ENCODE peak calls at places on chromosome 14, in eight cellular contexts. One of them, this sample, is unnamed.

GRCh38 chr14:39382463-39382862 is 49.8 kb downstream of the FBXO33 start:
- DNase-seq in CD4-positive, alpha-beta T cell: no peak
- DNase-seq in tibial nerve: no peak
- DNase-seq in A549: no peak
- DNase-seq in left lung: no peak
- DNase-seq in brain microvascular endothelial cell: no peak
- DNase-seq in adrenal gland: no peak
- DNase-seq in CD8-positive, alpha-beta T cell: no peak
- DNase-seq in this sample: no peak

GRCh38 chr14:34270361-34270760 is 191.7 kb downstream of the SPTSSA start:
- DNase-seq in CD4-positive, alpha-beta T cell: no peak
- DNase-seq in tibial nerve: no peak
- DNase-seq in A549: no peak
- DNase-seq in left lung: no peak
- DNase-seq in brain microvascular endothelial cell: no peak
- DNase-seq in adrenal gland: no peak
- DNase-seq in CD8-positive, alpha-beta T cell: no peak
- DNase-seq in this sample: no peak

GRCh38 chr14:95218472-95219193 is 61.3 kb upstream of the DICER1 start:
- DNase-seq in CD4-positive, alpha-beta T cell: no peak
- DNase-seq in tibial nerve: no peak
- DNase-seq in A549: no peak
- DNase-seq in left lung: no peak
- DNase-seq in brain microvascular endothelial cell: no peak
- DNase-seq in adrenal gland: no peak
- DNase-seq in CD8-positive, alpha-beta T cell: no peak
- DNase-seq in this sample: no peak

GRCh38 chr14:54435500-54435981 is 5.6 kb downstream of the CNIH1 start:
- DNase-seq in CD4-positive, alpha-beta T cell: no peak
- DNase-seq in tibial nerve: no peak
- DNase-seq in A549: no peak
- DNase-seq in left lung: no peak
- DNase-seq in brain microvascular endothelial cell: peak; percentile 53
- DNase-seq in adrenal gland: no peak
- DNase-seq in CD8-positive, alpha-beta T cell: no peak
- DNase-seq in this sample: no peak

GRCh38 chr14:93010543-93011541 is 87.9 kb downstream of the CHGA start:
- DNase-seq in CD4-positive, alpha-beta T cell: no peak
- DNase-seq in tibial nerve: no peak
- DNase-seq in A549: no peak
- DNase-seq in left lung: no peak
- DNase-seq in brain microvascular endothelial cell: no peak
- DNase-seq in adrenal gland: peak; percentile 75
- DNase-seq in CD8-positive, alpha-beta T cell: no peak
- DNase-seq in this sample: no peak

GRCh38 chr14:76701436-76701835 is 59.8 kb upstream of the VASH1 start:
- DNase-seq in CD4-positive, alpha-beta T cell: no peak
- DNase-seq in tibial nerve: no peak
- DNase-seq in A549: no peak
- DNase-seq in left lung: no peak
- DNase-seq in brain microvascular endothelial cell: no peak
- DNase-seq in adrenal gland: no peak
- DNase-seq in CD8-positive, alpha-beta T cell: no peak
- DNase-seq in this sample: no peak

GRCh38 chr14:59217011-59217410 is 28.5 kb downstream of the DAAM1 start:
- DNase-seq in CD4-positive, alpha-beta T cell: no peak
- DNase-seq in tibial nerve: no peak
- DNase-seq in A549: no peak
- DNase-seq in left lung: no peak
- DNase-seq in brain microvascular endothelial cell: no peak
- DNase-seq in adrenal gland: no peak
- DNase-seq in CD8-positive, alpha-beta T cell: no peak
- DNase-seq in this sample: no peak

GRCh38 chr14:55129428-55130193 is 559 bp downstream of the LGALS3 start:
- DNase-seq in CD4-positive, alpha-beta T cell: peak; percentile 22
- DNase-seq in tibial nerve: peak; percentile 50
- DNase-seq in A549: peak; percentile 72
- DNase-seq in left lung: peak; percentile 94
- DNase-seq in brain microvascular endothelial cell: peak; percentile 73
- DNase-seq in adrenal gland: peak; percentile 74
- DNase-seq in CD8-positive, alpha-beta T cell: peak; percentile 45
- DNase-seq in this sample: peak; percentile 67

GRCh38 chr14:86057018-86057667 is 527.2 kb downstream of the FLRT2 start:
- DNase-seq in CD4-positive, alpha-beta T cell: peak; percentile 9
- DNase-seq in tibial nerve: peak; percentile 16
- DNase-seq in A549: peak; percentile 27
- DNase-seq in left lung: no peak
- DNase-seq in brain microvascular endothelial cell: no peak
- DNase-seq in adrenal gland: no peak
- DNase-seq in CD8-positive, alpha-beta T cell: peak; percentile 17
- DNase-seq in this sample: no peak

GRCh38 chr14:96739511-96739910 is 57.7 kb upstream of the VRK1 start:
- DNase-seq in CD4-positive, alpha-beta T cell: no peak
- DNase-seq in tibial nerve: no peak
- DNase-seq in A549: no peak
- DNase-seq in left lung: no peak
- DNase-seq in brain microvascular endothelial cell: no peak
- DNase-seq in adrenal gland: no peak
- DNase-seq in CD8-positive, alpha-beta T cell: no peak
- DNase-seq in this sample: no peak

GRCh38 chr14:73403181-73403752 is 55.1 kb downstream of the NUMB start:
- DNase-seq in CD4-positive, alpha-beta T cell: no peak
- DNase-seq in tibial nerve: no peak
- DNase-seq in A549: no peak
- DNase-seq in left lung: no peak
- DNase-seq in brain microvascular endothelial cell: no peak
- DNase-seq in adrenal gland: no peak
- DNase-seq in CD8-positive, alpha-beta T cell: no peak
- DNase-seq in this sample: no peak

GRCh38 chr14:79989990-79990389 is 221.3 kb downstream of the DIO2 start:
- DNase-seq in CD4-positive, alpha-beta T cell: no peak
- DNase-seq in tibial nerve: no peak
- DNase-seq in A549: no peak
- DNase-seq in left lung: no peak
- DNase-seq in brain microvascular endothelial cell: no peak
- DNase-seq in adrenal gland: no peak
- DNase-seq in CD8-positive, alpha-beta T cell: no peak
- DNase-seq in this sample: no peak

GRCh38 chr14:56248442-56248841 is 130.2 kb downstream of the PELI2 start:
- DNase-seq in CD4-positive, alpha-beta T cell: no peak
- DNase-seq in tibial nerve: no peak
- DNase-seq in A549: no peak
- DNase-seq in left lung: no peak
- DNase-seq in brain microvascular endothelial cell: no peak
- DNase-seq in adrenal gland: no peak
- DNase-seq in CD8-positive, alpha-beta T cell: no peak
- DNase-seq in this sample: no peak

GRCh38 chr14:20002319-20002718 is 356 bp downstream of the OR4Q2 start:
- DNase-seq in CD4-positive, alpha-beta T cell: no peak
- DNase-seq in tibial nerve: no peak
- DNase-seq in A549: no peak
- DNase-seq in left lung: no peak
- DNase-seq in brain microvascular endothelial cell: no peak
- DNase-seq in adrenal gland: no peak
- DNase-seq in CD8-positive, alpha-beta T cell: no peak
- DNase-seq in this sample: no peak

GRCh38 chr14:65356327-65356836 is 56.1 kb upstream of the FUT8 start:
- DNase-seq in CD4-positive, alpha-beta T cell: no peak
- DNase-seq in tibial nerve: no peak
- DNase-seq in A549: peak; percentile 47
- DNase-seq in left lung: no peak
- DNase-seq in brain microvascular endothelial cell: peak; percentile 76
- DNase-seq in adrenal gland: no peak
- DNase-seq in CD8-positive, alpha-beta T cell: peak; percentile 14
- DNase-seq in this sample: no peak

GRCh38 chr14:104820669-104821228 is 19.8 kb downstream of the ZBTB42 start:
- DNase-seq in CD4-positive, alpha-beta T cell: no peak
- DNase-seq in tibial nerve: no peak
- DNase-seq in A549: peak; percentile 82
- DNase-seq in left lung: peak; percentile 88
- DNase-seq in brain microvascular endothelial cell: peak; percentile 62
- DNase-seq in adrenal gland: peak; percentile 80
- DNase-seq in CD8-positive, alpha-beta T cell: no peak
- DNase-seq in this sample: no peak

GRCh38 chr14:56199095-56199975 is 81.1 kb downstream of the PELI2 start:
- DNase-seq in CD4-positive, alpha-beta T cell: no peak
- DNase-seq in tibial nerve: peak; percentile 22
- DNase-seq in A549: peak; percentile 95
- DNase-seq in left lung: no peak
- DNase-seq in brain microvascular endothelial cell: peak; percentile 99
- DNase-seq in adrenal gland: peak; percentile 75
- DNase-seq in CD8-positive, alpha-beta T cell: no peak
- DNase-seq in this sample: peak; percentile 80

GRCh38 chr14:55277972-55278740 is 6.9 kb downstream of the FBXO34 start:
- DNase-seq in CD4-positive, alpha-beta T cell: no peak
- DNase-seq in tibial nerve: no peak
- DNase-seq in A549: no peak
- DNase-seq in left lung: no peak
- DNase-seq in brain microvascular endothelial cell: no peak
- DNase-seq in adrenal gland: no peak
- DNase-seq in CD8-positive, alpha-beta T cell: no peak
- DNase-seq in this sample: no peak

GRCh38 chr14:55220230-55220629 is 28.8 kb upstream of the DLGAP5 start:
- DNase-seq in CD4-positive, alpha-beta T cell: no peak
- DNase-seq in tibial nerve: no peak
- DNase-seq in A549: no peak
- DNase-seq in left lung: no peak
- DNase-seq in brain microvascular endothelial cell: no peak
- DNase-seq in adrenal gland: no peak
- DNase-seq in CD8-positive, alpha-beta T cell: no peak
- DNase-seq in this sample: no peak

GRCh38 chr14:54866588-54866987 is 36.0 kb downstream of the GCH1 start:
- DNase-seq in CD4-positive, alpha-beta T cell: no peak
- DNase-seq in tibial nerve: no peak
- DNase-seq in A549: no peak
- DNase-seq in left lung: no peak
- DNase-seq in brain microvascular endothelial cell: peak; percentile 23
- DNase-seq in adrenal gland: no peak
- DNase-seq in CD8-positive, alpha-beta T cell: no peak
- DNase-seq in this sample: no peak

GRCh38 chr14:74495356-74495755 is 1.8 kb downstream of the ISCA2 start:
- DNase-seq in CD4-positive, alpha-beta T cell: no peak
- DNase-seq in tibial nerve: no peak
- DNase-seq in A549: no peak
- DNase-seq in left lung: no peak
- DNase-seq in brain microvascular endothelial cell: no peak
- DNase-seq in adrenal gland: no peak
- DNase-seq in CD8-positive, alpha-beta T cell: no peak
- DNase-seq in this sample: no peak

GRCh38 chr14:88310457-88310856 is 12.6 kb downstream of the KCNK10 start:
- DNase-seq in CD4-positive, alpha-beta T cell: no peak
- DNase-seq in tibial nerve: no peak
- DNase-seq in A549: no peak
- DNase-seq in left lung: no peak
- DNase-seq in brain microvascular endothelial cell: no peak
- DNase-seq in adrenal gland: no peak
- DNase-seq in CD8-positive, alpha-beta T cell: no peak
- DNase-seq in this sample: no peak

GRCh38 chr14:90558983-90559590 is 162.3 kb downstream of the CALM1 start:
- DNase-seq in CD4-positive, alpha-beta T cell: no peak
- DNase-seq in tibial nerve: no peak
- DNase-seq in A549: no peak
- DNase-seq in left lung: no peak
- DNase-seq in brain microvascular endothelial cell: no peak
- DNase-seq in adrenal gland: no peak
- DNase-seq in CD8-positive, alpha-beta T cell: no peak
- DNase-seq in this sample: no peak
- H3K27ac ChIP-seq in CD4-positive, alpha-beta T cell: no peak overlapping the region
- H3K27ac ChIP-seq in tibial nerve: no peak overlapping the region
- H3K27ac ChIP-seq in A549: no peak overlapping the region
- H3K27ac ChIP-seq in left lung: no peak overlapping the region
- H3K27ac ChIP-seq in brain microvascular endothelial cell: no peak overlapping the region
- H3K27ac ChIP-seq in adrenal gland: no peak overlapping the region
- H3K27ac ChIP-seq in CD8-positive, alpha-beta T cell: no peak overlapping the region
- H3K27ac ChIP-seq in this sample: no peak overlapping the region

GRCh38 chr14:103713304-103714062 is 1.8 kb downstream of the XRCC3 start:
- DNase-seq in CD4-positive, alpha-beta T cell: no peak
- DNase-seq in tibial nerve: no peak
- DNase-seq in A549: no peak
- DNase-seq in left lung: no peak
- DNase-seq in brain microvascular endothelial cell: no peak
- DNase-seq in adrenal gland: no peak
- DNase-seq in CD8-positive, alpha-beta T cell: no peak
- DNase-seq in this sample: no peak
- H3K27ac ChIP-seq in CD4-positive, alpha-beta T cell: no peak overlapping the region
- H3K27ac ChIP-seq in tibial nerve: no peak overlapping the region
- H3K27ac ChIP-seq in A549: peak overlapping the region; percentile 93
- H3K27ac ChIP-seq in left lung: no peak overlapping the region
- H3K27ac ChIP-seq in brain microvascular endothelial cell: no peak overlapping the region
- H3K27ac ChIP-seq in adrenal gland: no peak overlapping the region
- H3K27ac ChIP-seq in CD8-positive, alpha-beta T cell: no peak overlapping the region
- H3K27ac ChIP-seq in this sample: no peak overlapping the region

DNA sequence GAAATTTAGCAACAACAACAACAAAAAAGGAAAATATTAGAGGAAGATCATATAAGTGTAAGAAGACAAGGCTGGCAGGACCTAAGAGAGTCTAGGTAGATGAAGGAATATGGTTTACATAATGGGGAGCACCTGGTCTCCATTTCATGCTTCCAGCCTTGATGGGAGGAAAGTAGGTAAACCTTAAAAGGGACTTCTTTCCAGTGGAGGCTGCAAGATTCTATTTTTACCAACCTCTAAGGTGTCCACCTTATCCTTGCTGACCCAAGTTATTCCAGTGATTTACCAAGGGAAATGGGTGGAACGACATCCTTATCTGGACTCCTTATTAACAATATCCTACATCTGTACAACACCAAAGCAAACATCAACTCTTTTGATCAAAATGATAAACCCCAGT is 30.0 kb downstream of the DAD1 start:
- DNase-seq in CD4-positive, alpha-beta T cell: no peak
- DNase-seq in tibial nerve: no peak
- DNase-seq in A549: no peak
- DNase-seq in left lung: no peak
- DNase-seq in brain microvascular endothelial cell: no peak
- DNase-seq in adrenal gland: no peak
- DNase-seq in CD8-positive, alpha-beta T cell: no peak
- DNase-seq in this sample: no peak
- H3K27ac ChIP-seq in CD4-positive, alpha-beta T cell: peak overlapping the region; percentile 99
- H3K27ac ChIP-seq in tibial nerve: no peak overlapping the region
- H3K27ac ChIP-seq in A549: no peak overlapping the region
- H3K27ac ChIP-seq in left lung: no peak overlapping the region
- H3K27ac ChIP-seq in brain microvascular endothelial cell: no peak overlapping the region
- H3K27ac ChIP-seq in adrenal gland: no peak overlapping the region
- H3K27ac ChIP-seq in CD8-positive, alpha-beta T cell: peak overlapping the region; percentile 86
- H3K27ac ChIP-seq in this sample: no peak overlapping the region

DNA sequence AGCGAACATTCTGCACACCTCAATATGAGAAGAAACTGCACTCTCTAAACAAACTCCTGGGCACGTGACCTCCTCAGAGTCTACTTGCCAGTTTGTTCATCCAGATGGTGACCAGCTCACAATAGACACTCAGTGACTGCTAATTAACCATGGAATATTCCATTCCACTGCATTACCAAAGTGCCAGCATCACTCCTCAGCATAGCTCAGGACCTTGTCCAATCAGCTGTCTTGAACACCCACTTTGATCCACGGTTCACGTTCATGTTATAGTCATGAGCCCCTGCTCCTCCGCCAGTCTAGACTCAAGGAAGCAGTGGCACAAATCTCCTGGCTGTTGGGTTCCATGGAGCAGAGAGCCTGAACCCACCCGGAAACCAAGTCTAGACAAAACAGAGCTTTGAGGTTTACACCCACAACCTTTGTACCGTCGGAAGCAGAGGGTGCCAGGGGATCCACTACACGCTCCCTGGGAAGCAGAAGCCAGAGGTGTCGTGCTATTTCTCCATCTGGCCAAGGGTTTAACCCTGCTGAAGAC is 285.3 kb downstream of the ZFP36L1 start:
- DNase-seq in CD4-positive, alpha-beta T cell: peak; percentile 58
- DNase-seq in tibial nerve: no peak
- DNase-seq in A549: no peak
- DNase-seq in left lung: no peak
- DNase-seq in brain microvascular endothelial cell: no peak
- DNase-seq in adrenal gland: peak; percentile 31
- DNase-seq in CD8-positive, alpha-beta T cell: peak; percentile 52
- DNase-seq in this sample: no peak
- H3K27ac ChIP-seq in CD4-positive, alpha-beta T cell: peak overlapping the region; percentile 90
- H3K27ac ChIP-seq in tibial nerve: no peak overlapping the region
- H3K27ac ChIP-seq in A549: peak overlapping the region; percentile 30
- H3K27ac ChIP-seq in left lung: peak overlapping the region; percentile 55
- H3K27ac ChIP-seq in brain microvascular endothelial cell: no peak overlapping the region
- H3K27ac ChIP-seq in adrenal gland: no peak overlapping the region
- H3K27ac ChIP-seq in CD8-positive, alpha-beta T cell: peak overlapping the region; percentile 52
- H3K27ac ChIP-seq in this sample: no peak overlapping the region